ENCODE peak calls at places on chromosomes 1 and 21, in ten cellular contexts. One of them, this sample, is unnamed.

GRCh38 chr1:171798760-171799159 is 17.3 kb downstream of the METTL13 start:
- DNase-seq in SJSA1: no peak
- DNase-seq in HAP-1: no peak
- DNase-seq in dorsolateral prefrontal cortex: no peak
- DNase-seq in T-helper 1 cell: no peak
- DNase-seq in T-helper 2 cell: no peak
- DNase-seq in endothelial cell: no peak
- DNase-seq in stomach: no peak
- DNase-seq in BJ: no peak
- DNase-seq in cardiac fibroblast: peak
- DNase-seq in this sample: no peak

GRCh38 chr21:44653123-44653522 is 1.3 kb downstream of the KRTAP12-4 start:
- DNase-seq in T-helper 1 cell: no peak
- DNase-seq in endothelial cell: no peak
- DNase-seq in SJSA1: no peak
- DNase-seq in HAP-1: no peak
- DNase-seq in cardiac fibroblast: no peak
- DNase-seq in stomach: peak
- DNase-seq in BJ: no peak
- DNase-seq in dorsolateral prefrontal cortex: no peak
- DNase-seq in T-helper 2 cell: no peak
- DNase-seq in this sample: peak

GRCh38 chr1:17012775-17013501 is 1.2 kb upstream of the ATP13A2 start:
- DNase-seq in SJSA1: no peak
- DNase-seq in BJ: no peak
- DNase-seq in T-helper 2 cell: no peak
- DNase-seq in T-helper 1 cell: no peak
- DNase-seq in cardiac fibroblast: peak
- DNase-seq in dorsolateral prefrontal cortex: no peak
- DNase-seq in HAP-1: no peak
- DNase-seq in endothelial cell: no peak
- DNase-seq in stomach: no peak
- DNase-seq in this sample: no peak

GRCh38 chr1:177913762-177914540 is 55.9 kb downstream of the SEC16B start:
- DNase-seq in SJSA1: no peak
- DNase-seq in HAP-1: peak
- DNase-seq in T-helper 1 cell: no peak
- DNase-seq in cardiac fibroblast: peak
- DNase-seq in endothelial cell: peak
- DNase-seq in stomach: peak
- DNase-seq in T-helper 2 cell: no peak
- DNase-seq in dorsolateral prefrontal cortex: no peak
- DNase-seq in BJ: peak
- DNase-seq in this sample: peak

GRCh38 chr21:36065497-36066036 is 4.3 kb upstream of the CBR1 start:
- DNase-seq in T-helper 1 cell: no peak
- DNase-seq in T-helper 2 cell: no peak
- DNase-seq in endothelial cell: no peak
- DNase-seq in SJSA1: no peak
- DNase-seq in dorsolateral prefrontal cortex: no peak
- DNase-seq in cardiac fibroblast: peak
- DNase-seq in HAP-1: no peak
- DNase-seq in BJ: no peak
- DNase-seq in stomach: no peak
- DNase-seq in this sample: peak

GRCh38 chr1:163068716-163069115 is 445 bp upstream of the RGS4 start:
- DNase-seq in endothelial cell: no peak
- DNase-seq in dorsolateral prefrontal cortex: no peak
- DNase-seq in HAP-1: no peak
- DNase-seq in cardiac fibroblast: peak
- DNase-seq in T-helper 2 cell: no peak
- DNase-seq in SJSA1: no peak
- DNase-seq in stomach: no peak
- DNase-seq in T-helper 1 cell: no peak
- DNase-seq in BJ: no peak
- DNase-seq in this sample: no peak

GRCh38 chr1:153515504-153516394 is 20.0 kb downstream of the S100A6 start:
- DNase-seq in SJSA1: no peak
- DNase-seq in stomach: peak
- DNase-seq in BJ: no peak
- DNase-seq in HAP-1: no peak
- DNase-seq in cardiac fibroblast: peak
- DNase-seq in T-helper 2 cell: no peak
- DNase-seq in T-helper 1 cell: no peak
- DNase-seq in endothelial cell: no peak
- DNase-seq in dorsolateral prefrontal cortex: no peak
- DNase-seq in this sample: peak

GRCh38 chr1:178702141-178702540 is 22.9 kb upstream of the RALGPS2 start:
- DNase-seq in SJSA1: no peak
- DNase-seq in T-helper 2 cell: no peak
- DNase-seq in stomach: no peak
- DNase-seq in dorsolateral prefrontal cortex: no peak
- DNase-seq in BJ: no peak
- DNase-seq in cardiac fibroblast: peak
- DNase-seq in endothelial cell: no peak
- DNase-seq in T-helper 1 cell: no peak
- DNase-seq in HAP-1: no peak
- DNase-seq in this sample: no peak

GRCh38 chr1:241310451-241310850 is 46.6 kb downstream of the RGS7 start:
- DNase-seq in SJSA1: no peak
- DNase-seq in T-helper 1 cell: no peak
- DNase-seq in HAP-1: no peak
- DNase-seq in cardiac fibroblast: no peak
- DNase-seq in dorsolateral prefrontal cortex: no peak
- DNase-seq in endothelial cell: no peak
- DNase-seq in BJ: no peak
- DNase-seq in stomach: no peak
- DNase-seq in T-helper 2 cell: no peak
- DNase-seq in this sample: no peak

GRCh38 chr1:157137773-157138219 is 399 bp downstream of the ETV3 start:
- DNase-seq in endothelial cell: no peak
- DNase-seq in T-helper 1 cell: no peak
- DNase-seq in BJ: no peak
- DNase-seq in HAP-1: no peak
- DNase-seq in stomach: no peak
- DNase-seq in SJSA1: no peak
- DNase-seq in dorsolateral prefrontal cortex: no peak
- DNase-seq in cardiac fibroblast: no peak
- DNase-seq in T-helper 2 cell: no peak
- DNase-seq in this sample: no peak